ENCODE peak calls at places on chromosomes 5 and 9, in nine cellular contexts. T is activated CD4-positive, alpha-beta T cell treated with anti-CD3 and anti-CD28 coated beads for 48 hours; I is effector CD4-positive, alpha-beta T cell; M is T1000; H is hypothalamus; N is NCI-H446; X is fibroblast of the aortic adventitia; E is cardiac fibroblast; D is AG09319. R is an unnamed sample.
A peak's percentile ranks its signal among the peaks of the same experiment; 100 is the strongest.

GRCh38 chr5:178661836-178662540 is 35.1 kb upstream of the CLK4 start:
- DNase-seq in H (no peak), X (no peak), D (no peak), M (no peak), I (no peak), T (no peak), N (no peak), E (no peak), R (no peak)

GRCh38 chr9:89720721-89721660 is 116.2 kb downstream of the GADD45G start:
- DNase-seq in M (no peak), E (no peak), T (no peak), I (no peak), D (no peak), H (no peak), X (no peak), N (no peak), R (peak; percentile 32)

GRCh38 chr5:152113401-152113800 is 188.8 kb upstream of the GLRA1 start:
- DNase-seq in M (no peak), E (no peak), I (peak; percentile 23), T (peak; percentile 70), H (no peak), N (no peak), X (no peak), D (no peak), R (no peak)

GRCh38 chr5:162268694-162269481 is 201.3 kb downstream of the GABRG2 start:
- DNase-seq in N (no peak), E (no peak), T (no peak), D (no peak), I (no peak), X (no peak), H (no peak), M (no peak), R (no peak)

GRCh38 chr5:78958672-78959410 is 26.3 kb downstream of the ARSB start:
- DNase-seq in N (no peak), M (no peak), D (no peak), H (no peak), I (no peak), E (no peak), T (no peak), X (no peak), R (no peak)

GRCh38 chr9:2765250-2765880 is 48.1 kb downstream of the KCNV2 start:
- DNase-seq in M (no peak), T (no peak), N (no peak), E (no peak), D (no peak), X (no peak), I (no peak), H (no peak), R (no peak)

GRCh38 chr9:90651246-90651645 is 8.6 kb upstream of the DIRAS2 start:
- DNase-seq in E (no peak), D (no peak), T (no peak), X (no peak), N (no peak), M (no peak), H (no peak), I (no peak), R (no peak)

GRCh38 chr5:13328316-13328715 is 616.2 kb downstream of the DNAH5 start:
- DNase-seq in D (no peak), M (no peak), I (no peak), X (no peak), T (no peak), N (no peak), E (no peak), H (no peak), R (no peak)

GRCh38 chr5:111680737-111681413 is 76.1 kb downstream of the NREP start:
- DNase-seq in H (no peak), X (peak; percentile 99), D (peak; percentile 94), E (peak; percentile 96), M (peak; percentile 77), N (peak; percentile 65), T (no peak), I (no peak), R (peak; percentile 72)

GRCh38 chr9:33850677-33851076 is 33.7 kb downstream of the UBE2R2 start:
- DNase-seq in X (no peak), M (no peak), D (no peak), H (no peak), E (no peak), T (no peak), I (no peak), N (no peak), R (no peak)

GRCh38 chr5:42571626-42571960 is 148.4 kb downstream of the GHR start:
- DNase-seq in H (no peak), D (no peak), E (no peak), M (no peak), T (no peak), I (no peak), X (no peak), N (no peak), R (no peak)

GRCh38 chr5:122263352-122264030 is 48.5 kb upstream of the SNCAIP start:
- DNase-seq in H (no peak), X (peak; percentile 30), I (no peak), N (no peak), T (no peak), E (peak; percentile 28), D (no peak), M (no peak), R (no peak)

GRCh38 chr9:75001719-75002421 is 26.2 kb downstream of the CARNMT1 start:
- DNase-seq in I (peak; percentile 11), D (peak; percentile 74), M (peak; percentile 1), E (peak; percentile 94), T (no peak), X (peak; percentile 95), N (peak; percentile 47), H (no peak), R (peak; percentile 15)

GRCh38 chr9:112061152-112061740 is 113.9 kb downstream of the SUSD1 start:
- DNase-seq in T (peak; percentile 53), D (peak; percentile 79), I (peak; percentile 2), E (peak; percentile 97), M (peak; percentile 64), N (no peak), H (no peak), X (peak; percentile 98), R (peak; percentile 38)

GRCh38 chr9:89532478-89532877 is 34.6 kb upstream of the SEMA4D start:
- DNase-seq in D (no peak), H (no peak), T (peak; percentile 64), N (no peak), X (no peak), M (no peak), I (no peak), E (no peak), R (no peak)

GRCh38 chr9:129558063-129558550 is 62.8 kb downstream of the C9orf50 start:
- DNase-seq in I (no peak), T (no peak), N (no peak), X (no peak), H (no peak), E (no peak), M (no peak), D (no peak), R (no peak)

GRCh38 chr9:111961575-111961974 is 65.0 kb downstream of the UGCG start:
- DNase-seq in X (no peak), E (no peak), N (peak; percentile 40), T (no peak), D (no peak), H (no peak), I (no peak), M (no peak), R (peak; percentile 92)

GRCh38 chr9:131049829-131050715 is 41.1 kb downstream of the LAMC3 start:
- DNase-seq in M (no peak), X (no peak), N (no peak), D (no peak), H (no peak), I (no peak), T (no peak), E (no peak), R (no peak)

GRCh38 chr5:15446552-15446951 is 53.4 kb upstream of the FBXL7 start:
- DNase-seq in E (no peak), T (no peak), I (no peak), N (no peak), D (no peak), X (peak; percentile 10), M (no peak), H (no peak), R (no peak)

GRCh38 chr9:125908138-125908537 is 161.0 kb downstream of the PBX3 start:
- DNase-seq in E (no peak), I (no peak), N (no peak), X (no peak), D (no peak), T (no peak), M (no peak), H (no peak), R (peak; percentile 67)

GRCh38 chr5:143066556-143067281 is 296.5 kb downstream of the ARHGAP26 start:
- DNase-seq in D (no peak), T (peak; percentile 58), X (no peak), H (no peak), M (no peak), E (no peak), N (peak; percentile 7), I (no peak), R (peak; percentile 68)

GRCh38 chr5:92177926-92178487 is 794.9 kb upstream of the ARRDC3 start:
- DNase-seq in M (no peak), E (no peak), N (no peak), H (no peak), I (no peak), T (no peak), D (no peak), X (no peak), R (no peak)